ENCODE peak calls at places on chromosomes 13 and 19, in seven cellular contexts. P is PC-9, U is mammary epithelial cell, L is SK-N-SH, Z is Peyer's patch, D is AG04450, H is tibial nerve. T is an unnamed sample.

GRCh38 chr19:6238643-6239281 is 41.0 kb downstream of the MLLT1 start:
- DNase-seq in D (no peak), P (no peak), U (peak; percentile 37), L (no peak), H (no peak), Z (peak; percentile 50), T (peak; percentile 39)

GRCh38 chr19:48918071-48918470 is 15.4 kb upstream of the DHDH start:
- DNase-seq in H (no peak), D (no peak), Z (no peak), L (no peak), P (no peak), U (no peak), T (no peak)

GRCh38 chr19:43782689-43783231 is 2.0 kb upstream of the KCNN4 start:
- DNase-seq in P (no peak), H (no peak), L (no peak), Z (peak; percentile 80), D (no peak), U (peak; percentile 64), T (no peak)

GRCh38 chr19:53432088-53432661 is 391 bp downstream of the ZNF761 start:
- DNase-seq in U (peak; percentile 33), Z (peak; percentile 53), D (no peak), H (no peak), P (no peak), L (peak; percentile 50), T (peak; percentile 3)

GRCh38 chr13:36919206-36919832 is 719 bp downstream of the SMAD9 start:
- DNase-seq in H (no peak), D (no peak), U (peak; percentile 6), P (no peak), Z (peak; percentile 50), L (peak; percentile 75), T (no peak)

GRCh38 chr19:51417107-51417806 is at the start of gene SIGLEC10:
- DNase-seq in U (no peak), L (no peak), Z (no peak), H (no peak), P (no peak), D (no peak), T (no peak)

GRCh38 chr13:51230473-51231105 is 8.4 kb downstream of the FAM124A start:
- DNase-seq in U (no peak), D (no peak), L (no peak), Z (no peak), P (no peak), H (peak; percentile 31), T (no peak)

GRCh38 chr13:110380359-110381028 is 73.4 kb downstream of the COL4A2 start:
- DNase-seq in Z (no peak), D (no peak), P (peak; percentile 95), L (no peak), U (no peak), H (no peak), T (peak; percentile 94)

GRCh38 chr19:2923510-2923909 is 21.3 kb downstream of the ZNF77 start:
- DNase-seq in L (no peak), D (no peak), Z (no peak), H (no peak), P (no peak), U (peak; percentile 71), T (peak; percentile 58)

GRCh38 chr13:23668557-23668956 is 98.3 kb downstream of the TNFRSF19 start:
- DNase-seq in U (no peak), L (no peak), D (no peak), H (no peak), P (no peak), Z (no peak), T (no peak)

GRCh38 chr13:31860002-31860401 is 120.7 kb downstream of the RXFP2 start:
- DNase-seq in U (no peak), L (peak; percentile 20), Z (no peak), D (no peak), H (no peak), P (no peak), T (no peak)

GRCh38 chr13:40681341-40682051 is 15.1 kb upstream of the FOXO1 start:
- DNase-seq in U (no peak), D (no peak), Z (no peak), P (no peak), H (no peak), L (peak; percentile 59), T (no peak)

GRCh38 chr13:29435125-29435911 is 160.2 kb downstream of the SLC7A1 start:
- DNase-seq in D (peak; percentile 45), H (no peak), Z (no peak), L (peak; percentile 20), P (no peak), U (peak; percentile 47), T (peak; percentile 80)

GRCh38 chr13:110831437-110832204 is 83.2 kb downstream of the ANKRD10 start:
- DNase-seq in P (no peak), D (no peak), U (no peak), Z (no peak), L (no peak), H (no peak), T (no peak)

GRCh38 chr19:57382806-57383488 is 6.7 kb upstream of the ZNF548 start:
- DNase-seq in H (no peak), U (no peak), D (no peak), Z (no peak), L (no peak), P (no peak), T (no peak)

GRCh38 chr13:29849071-29849541 is 1.3 kb downstream of the UBL3 start:
- DNase-seq in Z (peak; percentile 54), L (peak; percentile 38), D (no peak), H (no peak), U (peak; percentile 53), P (no peak), T (peak; percentile 45)

GRCh38 chr19:5407356-5407755 is 47.9 kb upstream of the ZNRF4 start:
- DNase-seq in H (no peak), L (peak; percentile 69), P (no peak), U (peak; percentile 19), Z (no peak), D (no peak), T (peak; percentile 17)

GRCh38 chr19:16153582-16154336 is 10.3 kb downstream of the HSH2D start:
- DNase-seq in Z (no peak), H (no peak), L (no peak), P (peak; percentile 40), D (no peak), U (no peak), T (no peak)

GRCh38 chr19:53864308-53864836 is 3.3 kb upstream of the MYADM start:
- DNase-seq in L (no peak), P (peak; percentile 69), H (no peak), Z (no peak), D (no peak), U (no peak), T (no peak)

GRCh38 chr13:114145256-114145655 is 12.8 kb upstream of the RASA3 start:
- DNase-seq in L (peak; percentile 40), D (no peak), P (no peak), U (no peak), Z (peak; percentile 34), H (no peak), T (no peak)
- H3K4me3 ChIP-seq in L (no peak overlapping the region), D (no peak overlapping the region), P (no peak overlapping the region), U (no peak overlapping the region), Z (no peak overlapping the region), H (no peak overlapping the region), T (no peak overlapping the region)

GRCh38 chr19:30148039-30148438 is 206.0 kb downstream of the URI1 start:
- DNase-seq in P (no peak), U (no peak), L (no peak), Z (no peak), H (no peak), D (no peak), T (peak; percentile 64)
- H3K27me3 ChIP-seq in P (peaks cover 92% of the 10 kb centered on the region), U (no peaks in the 10 kb centered on the region), L (no peaks in the 10 kb centered on the region), Z (no peaks in the 10 kb centered on the region), H (no peaks in the 10 kb centered on the region), D (no peaks in the 10 kb centered on the region), T (no peaks in the 10 kb centered on the region)

GRCh38 chr19:4100647-4101495 is 23.1 kb downstream of the MAP2K2 start:
- DNase-seq in U (no peak), L (no peak), Z (no peak), P (no peak), H (no peak), D (no peak), T (no peak)

GRCh38 chr19:4099054-4099764 is 24.7 kb downstream of the MAP2K2 start:
- DNase-seq in D (no peak), L (no peak), U (no peak), P (no peak), Z (no peak), H (no peak), T (no peak)

GRCh38 chr19:4103073-4103418 is 20.9 kb downstream of the MAP2K2 start:
- DNase-seq in P (no peak), U (peak; percentile 50), H (no peak), Z (no peak), L (no peak), D (no peak), T (peak; percentile 30)

GRCh38 chr19:4101496-4101770 is 22.5 kb downstream of the MAP2K2 start:
- DNase-seq in L (no peak), U (no peak), H (no peak), P (no peak), D (no peak), Z (no peak), T (no peak)

DNA sequence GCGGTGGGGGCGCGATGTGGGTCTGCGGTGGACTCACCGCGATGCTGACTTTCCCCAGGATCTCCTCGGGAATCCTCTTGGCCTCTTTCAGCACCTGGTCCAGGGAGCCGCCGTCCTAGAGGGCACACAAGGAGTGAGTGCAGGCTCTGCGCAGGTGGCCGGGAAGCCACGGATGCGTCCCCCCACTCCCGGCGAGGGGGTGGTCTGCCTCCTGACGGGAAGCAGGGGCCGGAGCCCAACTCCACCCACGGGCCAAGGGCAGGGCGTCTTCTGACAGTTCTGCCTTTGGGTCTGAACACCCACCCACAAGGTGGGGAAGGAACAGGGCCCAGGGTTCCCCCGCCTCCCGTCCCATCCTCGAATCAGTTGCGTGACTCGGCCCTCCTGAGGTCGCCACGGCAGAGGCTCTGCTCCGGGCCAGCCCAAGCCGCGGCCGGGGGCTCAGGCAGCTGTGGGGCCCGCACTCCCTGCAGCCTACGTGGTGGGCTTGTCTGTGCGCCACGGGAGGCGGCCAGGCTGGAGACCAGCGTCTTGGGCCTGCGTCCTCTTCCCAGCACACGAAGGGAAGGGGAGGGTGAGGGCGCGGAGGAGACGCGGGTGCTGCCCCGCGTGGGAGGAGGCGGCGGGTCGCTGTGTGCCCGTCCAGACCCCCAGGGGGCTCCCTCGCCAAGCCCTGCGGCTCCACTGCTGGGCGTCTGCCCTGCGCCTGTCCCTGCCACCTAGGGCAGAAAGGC is 21.4 kb downstream of the MAP2K2 start:
- DNase-seq in U (no peak), L (no peak), Z (no peak), D (no peak), P (no peak), H (no peak), T (no peak)
- TF ChIP-seq CTCF in U (no peak), L (no peak), Z (no peak), D (no peak), P (no peak), H (no peak), T (no peak)

DNA sequence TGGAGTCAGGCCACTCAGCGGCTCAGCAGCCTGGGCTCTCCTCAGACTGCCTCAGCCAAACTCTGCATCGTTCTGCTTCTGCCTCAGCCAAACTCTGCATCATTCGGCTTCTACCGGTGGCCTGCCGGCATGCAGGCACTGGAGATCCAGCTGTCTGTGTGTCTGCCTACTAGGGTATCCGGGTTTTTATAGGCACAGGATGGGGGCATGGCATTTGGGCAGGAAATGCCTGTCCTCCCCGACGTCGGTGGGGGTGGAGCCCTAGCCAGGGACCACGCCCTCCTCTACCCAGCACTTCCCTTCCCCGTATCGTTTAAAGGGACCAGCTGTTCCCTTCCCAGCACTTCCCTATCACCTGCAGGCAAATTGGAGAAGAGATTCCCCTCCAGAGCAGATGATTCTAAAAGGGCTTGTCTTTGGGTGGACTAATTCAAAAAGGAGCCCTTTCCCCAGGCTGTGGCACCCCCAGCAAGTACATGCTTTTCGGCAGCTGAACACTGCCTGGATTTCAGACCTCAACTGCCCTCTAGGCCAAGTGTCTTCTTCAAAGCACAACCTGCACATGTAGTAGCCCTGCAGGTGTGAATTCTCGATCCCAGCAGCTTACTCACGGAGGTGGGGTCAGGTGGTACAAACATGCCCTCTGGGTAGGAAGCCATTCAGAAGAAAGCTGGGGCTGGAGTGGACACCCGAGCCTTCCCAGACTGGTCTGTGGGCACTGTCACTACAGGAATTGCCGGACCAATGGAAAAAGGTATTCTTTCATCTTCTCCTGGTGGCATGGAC is 25.5 kb upstream of the GPR12 start:
- DNase-seq in P (no peak), D (no peak), H (no peak), L (no peak), U (peak; percentile 3), Z (no peak), T (no peak)
- H3K4me3 ChIP-seq in P (no peak overlapping the region), D (no peak overlapping the region), H (no peak overlapping the region), L (no peak overlapping the region), U (no peak overlapping the region), Z (peak overlapping the region; percentile 46), T (no peak overlapping the region)

T was measured in bronchial epithelial cell.